ENCODE peak calls at places on chromosomes 7 and 10, in six cellular contexts. D is NCI-H1694 treated with DMSO at 0.1 percent for 48 hours; V is activated CD8-positive, alpha-beta memory T cell treated with anti-CD3 and anti-CD28 coated beads, Interleukin-2, amount 50 U/mL, for 48 hours; R is activated effector memory CD4-positive, alpha-beta T cell treated with anti-CD3 and anti-CD28 coated beads, Interleukin-2, amount 50 U/mL, for 16 hours; Z is stimulated activated CD8-positive, alpha-beta memory T cell treated with anti-CD3 and anti-CD28 coated beads, Interleukin-7, amount 100 ng/mL, for 4 hours; Q is NAMALWA. W is an unnamed sample.

GRCh38 chr7:105643384-105643783 is 62.1 kb upstream of the EFCAB10 start:
- DNase-seq in D (peak; percentile 95), V (no peak), Q (no peak), Z (no peak), R (no peak), W (no peak)

GRCh38 chr10:90675621-90676020 is 182.2 kb downstream of the HTR7 start:
- DNase-seq in Q (no peak), Z (no peak), D (no peak), R (no peak), V (no peak), W (no peak)

GRCh38 chr10:95399167-95399566 is 108.4 kb upstream of the PDLIM1 start:
- DNase-seq in Z (no peak), Q (no peak), D (no peak), R (no peak), V (no peak), W (no peak)

GRCh38 chr7:12111461-12112405 is 99.4 kb upstream of the TMEM106B start:
- DNase-seq in Q (no peak), Z (peak; percentile 1), D (no peak), R (peak; percentile 62), V (peak; percentile 55), W (peak; percentile 72)

GRCh38 chr10:129495697-129496096 is 28.7 kb downstream of the MGMT start:
- DNase-seq in Z (no peak), Q (no peak), D (no peak), V (no peak), R (no peak), W (no peak)

GRCh38 chr7:2609001-2609411 is 22.8 kb upstream of the TTYH3 start:
- DNase-seq in R (no peak), Q (peak; percentile 82), V (no peak), Z (no peak), D (peak; percentile 23), W (no peak)

GRCh38 chr10:46035923-46036849 is 5.8 kb upstream of the NCOA4 start:
- DNase-seq in D (no peak), V (no peak), R (no peak), Z (no peak), Q (no peak), W (peak; percentile 52)

GRCh38 chr10:71970331-71970730 is 6.1 kb downstream of the CHST3 start:
- DNase-seq in V (no peak), R (no peak), D (no peak), Q (no peak), Z (no peak), W (peak; percentile 51)

GRCh38 chr7:66556177-66556548 is 72.5 kb upstream of the KCTD7 start:
- DNase-seq in R (no peak), V (no peak), Q (no peak), D (no peak), Z (no peak), W (no peak)

GRCh38 chr7:12706900-12707536 is 19.6 kb downstream of the ARL4A start:
- DNase-seq in Q (no peak), R (no peak), D (no peak), V (no peak), Z (no peak), W (no peak)

GRCh38 chr7:37310322-37311080 is 138.2 kb downstream of the ELMO1 start:
- DNase-seq in V (no peak), Z (no peak), D (no peak), R (no peak), Q (no peak), W (no peak)

GRCh38 chr7:44748948-44749731 is 493 bp downstream of the ZMIZ2 start:
- DNase-seq in D (no peak), V (peak; percentile 65), Z (peak; percentile 24), Q (peak; percentile 63), R (no peak), W (no peak)

GRCh38 chr7:108650487-108650886 is 80.8 kb downstream of the DNAJB9 start:
- DNase-seq in Z (no peak), V (no peak), Q (no peak), R (no peak), D (no peak), W (no peak)

GRCh38 chr10:102814873-102815661 is 22.1 kb downstream of the CYP17A1 start:
- DNase-seq in Z (no peak), R (no peak), V (no peak), Q (no peak), D (no peak), W (peak; percentile 79)

GRCh38 chr10:129727495-129727894 is 236.6 kb downstream of the EBF3 start:
- DNase-seq in D (no peak), R (no peak), Q (no peak), Z (no peak), V (no peak), W (no peak)

GRCh38 chr7:112869111-112869774 is 79.0 kb upstream of the TMEM168 start:
- DNase-seq in Q (peak; percentile 87), Z (no peak), D (no peak), V (peak; percentile 67), R (peak; percentile 81), W (no peak)

GRCh38 chr10:119650692-119651513 is at the start of gene BAG3:
- DNase-seq in Q (peak; percentile 80), V (peak; percentile 93), D (no peak), R (peak; percentile 93), Z (peak; percentile 74), W (peak; percentile 95)